ENCODE peak calls at places on chromosomes 5 and 9, in five cellular contexts. W, N, A, G and O are unnamed samples.

GRCh38 chr5:68087866-68088265 is 127.7 kb upstream of the PIK3R1 start:
- DNase-seq in W (no peak), N (no peak), A (no peak), G (no peak), O (no peak)

GRCh38 chr5:34959323-34959722 is 30.0 kb downstream of the DNAJC21 start:
- DNase-seq in W (no peak), N (peak; percentile 75), A (no peak), G (no peak), O (no peak)

GRCh38 chr5:67673618-67674017 is 477.0 kb upstream of the CD180 start:
- DNase-seq in W (no peak), N (no peak), A (no peak), G (no peak), O (no peak)

GRCh38 chr9:81861644-81862043 is 66.6 kb upstream of the SPATA31D4 start:
- DNase-seq in W (no peak), N (peak; percentile 28), A (no peak), G (no peak), O (no peak)

GRCh38 chr9:87434341-87434740 is 63.3 kb upstream of the DAPK1 start:
- DNase-seq in W (no peak), N (no peak), A (no peak), G (no peak), O (no peak)

GRCh38 chr5:93724791-93725190 is 16.6 kb downstream of the POU5F2 start:
- DNase-seq in W (no peak), N (no peak), A (no peak), G (no peak), O (no peak)

GRCh38 chr9:122975196-122975595 is 34.4 kb downstream of the RABGAP1 start:
- DNase-seq in W (no peak), N (no peak), A (no peak), G (no peak), O (no peak)

GRCh38 chr5:124655943-124656459 is 90.4 kb downstream of the ZNF608 start:
- DNase-seq in W (no peak), N (peak; percentile 94), A (no peak), G (no peak), O (peak; percentile 33)

GRCh38 chr9:130755377-130756007 is 61.9 kb downstream of the EXOSC2 start:
- DNase-seq in W (no peak), N (no peak), A (no peak), G (no peak), O (no peak)

GRCh38 chr9:88355166-88355565 is 33.1 kb upstream of the SPIN1 start:
- DNase-seq in W (no peak), N (no peak), A (no peak), G (no peak), O (no peak)

GRCh38 chr9:89865357-89865756 is 260.5 kb downstream of the GADD45G start:
- DNase-seq in W (no peak), N (no peak), A (no peak), G (no peak), O (no peak)

GRCh38 chr5:125607018-125607417 is 816.2 kb upstream of the GRAMD2B start:
- DNase-seq in W (no peak), N (peak; percentile 64), A (no peak), G (no peak), O (peak; percentile 41)

GRCh38 chr9:36258170-36258988 is at the start of gene GNE:
- DNase-seq in W (peak; percentile 95), N (peak; percentile 96), A (peak; percentile 97), G (peak; percentile 93), O (peak; percentile 67)

GRCh38 chr5:87268126-87268969 is 665 bp downstream of the RASA1 start:
- DNase-seq in W (peak; percentile 70), N (peak; percentile 82), A (peak; percentile 80), G (peak; percentile 57), O (peak; percentile 80)

GRCh38 chr9:125513634-125514413 is 193.2 kb downstream of the MAPKAP1 start:
- DNase-seq in W (no peak), N (peak; percentile 86), A (no peak), G (no peak), O (peak; percentile 11)

GRCh38 chr5:122774519-122774860 is 390 bp upstream of the SNX2 start:
- DNase-seq in W (no peak), N (no peak), A (no peak), G (no peak), O (no peak)

GRCh38 chr5:157870837-157871834 is 12.2 kb upstream of the CLINT1 start:
- DNase-seq in W (no peak), N (peak; percentile 71), A (no peak), G (no peak), O (peak; percentile 78)

GRCh38 chr9:70362952-70363351 is 51.5 kb downstream of the KLF9 start:
- DNase-seq in W (no peak), N (no peak), A (no peak), G (no peak), O (no peak)

GRCh38 chr5:77842247-77842646 is 66.1 kb upstream of the TBCA start:
- DNase-seq in W (no peak), N (no peak), A (no peak), G (no peak), O (no peak)

GRCh38 chr5:14062178-14062577 is 81.0 kb upstream of the TRIO start:
- DNase-seq in W (no peak), N (no peak), A (no peak), G (no peak), O (no peak)

GRCh38 chr9:129006328-129007034 is 21.6 kb downstream of the SH3GLB2 start:
- DNase-seq in W (peak; percentile 81), N (peak; percentile 75), A (peak; percentile 74), G (peak; percentile 52), O (peak; percentile 82)

GRCh38 chr9:137199411-137200121 is 975 bp downstream of the TPRN start:
- DNase-seq in W (no peak), N (no peak), A (peak; percentile 58), G (no peak), O (no peak)

GRCh38 chr5:123014689-123015088 is 21.8 kb downstream of the PPIC start:
- DNase-seq in W (no peak), N (no peak), A (no peak), G (no peak), O (no peak)

GRCh38 chr5:56148453-56148971 is 84.6 kb downstream of the ANKRD55 start:
- DNase-seq in W (no peak), N (no peak), A (no peak), G (no peak), O (no peak)

GRCh38 chr5:43037929-43038510 is 2.1 kb downstream of the ANXA2R start:
- DNase-seq in W (no peak), N (peak; percentile 62), A (no peak), G (no peak), O (no peak)

GRCh38 chr5:177077335-177077734 is 9.4 kb upstream of the FGFR4 start:
- DNase-seq in W (no peak), N (no peak), A (no peak), G (no peak), O (no peak)

GRCh38 chr5:142945321-142945720 is 175.1 kb downstream of the ARHGAP26 start:
- DNase-seq in W (no peak), N (no peak), A (no peak), G (no peak), O (no peak)

GRCh38 chr9:80085668-80086067 is 513.9 kb downstream of the TLE4 start:
- DNase-seq in W (no peak), N (no peak), A (no peak), G (no peak), O (no peak)

GRCh38 chr9:76095585-76095984 is 205.1 kb downstream of the PCSK5 start:
- DNase-seq in W (no peak), N (no peak), A (no peak), G (no peak), O (no peak)

GRCh38 chr5:57334475-57334874 is 148.1 kb downstream of the ACTBL2 start:
- DNase-seq in W (no peak), N (no peak), A (no peak), G (no peak), O (no peak)

GRCh38 chr5:170632985-170633234 is 129.1 kb downstream of the KCNIP1 start:
- DNase-seq in W (peak; percentile 92), N (no peak), A (peak; percentile 96), G (peak; percentile 83), O (no peak)

GRCh38 chr9:101029300-101030021 is 934 bp downstream of the PLPPR1 start:
- DNase-seq in W (no peak), N (no peak), A (no peak), G (peak; percentile 36), O (no peak)

GRCh38 chr9:128891354-128892222 is 9.7 kb downstream of the LRRC8A start:
- DNase-seq in W (no peak), N (no peak), A (no peak), G (no peak), O (peak; percentile 60)

DNA sequence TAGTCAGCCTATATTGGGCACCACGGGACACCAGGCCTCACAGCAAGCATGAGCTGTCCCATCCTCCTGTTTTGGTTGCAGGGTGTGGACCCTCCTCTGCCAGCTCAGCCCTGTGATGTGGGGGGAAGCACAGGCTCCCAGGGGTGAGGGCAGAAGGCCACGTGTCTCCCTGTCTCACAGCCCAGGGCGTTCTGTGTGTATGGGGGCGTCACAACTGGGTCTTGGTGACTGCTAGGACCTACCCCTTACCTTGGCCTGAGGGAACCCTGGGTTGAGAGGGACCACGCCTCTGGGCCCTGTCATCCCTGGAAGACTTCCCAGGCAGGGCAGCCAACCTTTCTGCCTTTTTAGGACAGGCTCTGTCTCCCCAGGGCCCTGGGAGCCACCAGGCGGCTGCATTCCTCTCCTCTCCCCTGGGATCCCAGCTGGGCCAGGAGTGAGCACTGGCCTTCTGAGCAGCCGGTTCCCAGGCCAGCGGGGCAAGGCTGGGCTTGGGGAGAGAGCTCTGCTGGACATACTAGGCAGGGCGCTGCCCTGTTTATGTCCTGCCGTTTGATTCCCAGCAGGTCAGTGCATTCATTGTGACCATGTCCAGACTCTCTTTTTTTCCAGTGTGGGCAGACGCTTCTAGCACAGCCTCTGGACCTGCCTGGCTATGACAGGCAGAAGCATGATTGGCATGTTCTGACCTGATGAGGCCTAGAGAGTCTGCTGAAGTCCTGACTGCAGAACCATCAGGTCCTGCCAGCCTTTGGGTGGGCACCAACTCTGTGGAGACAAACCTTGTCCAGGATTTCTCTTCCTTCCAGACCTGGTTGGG is 97.5 kb downstream of the DAB2IP start:
- DNase-seq in W (no peak), N (no peak), A (no peak), G (no peak), O (no peak)
- H3K79me1 ChIP-seq in W (no peaks in the 10 kb centered on the region), N (peaks cover 66% of the 10 kb centered on the region), A (peaks cover 33% of the 10 kb centered on the region), G (peaks cover 38% of the 10 kb centered on the region), O (peaks cover 11% of the 10 kb centered on the region)

GRCh38 chr5:135296900-135297816 is 101.9 kb downstream of the MACROH2A1 start:
- DNase-seq in W (no peak), N (no peak), A (no peak), G (no peak), O (no peak)
- H2BK120ac ChIP-seq in W (no peak overlapping the region), N (no peak overlapping the region), A (no peak overlapping the region), G (no peak overlapping the region), O (no peak overlapping the region)

GRCh38 chr5:138078006-138078643 is 5.7 kb upstream of the WNT8A start:
- DNase-seq in W (no peak), N (no peak), A (no peak), G (no peak), O (no peak)
- H2BK12ac ChIP-seq in W (no peak overlapping the region), N (no peak overlapping the region), A (peak overlapping the region; percentile 46), G (no peak overlapping the region), O (no peak overlapping the region)

GRCh38 chr9:133371261-133371711 is 4.6 kb downstream of the SURF4 start:
- DNase-seq in W (no peak), N (no peak), A (no peak), G (no peak), O (peak; percentile 2)

GRCh38 chr9:133372144-133372543 is 3.7 kb downstream of the SURF4 start:
- DNase-seq in W (no peak), N (no peak), A (no peak), G (no peak), O (no peak)

GRCh38 chr9:133369419-133369818 is 6.4 kb downstream of the SURF4 start:
- DNase-seq in W (no peak), N (no peak), A (no peak), G (no peak), O (no peak)

GRCh38 chr9:133369923-133370322 is 5.9 kb downstream of the SURF4 start:
- DNase-seq in W (no peak), N (no peak), A (no peak), G (no peak), O (no peak)

GRCh38 chr9:133370680-133371079 is 5.2 kb downstream of the SURF4 start:
- DNase-seq in W (no peak), N (no peak), A (no peak), G (no peak), O (no peak)
- H3K79me1 ChIP-seq in W (peaks cover 34% of the 10 kb centered on the region), N (no peaks in the 10 kb centered on the region), A (peaks cover 38% of the 10 kb centered on the region), G (peaks cover 38% of the 10 kb centered on the region), O (peaks cover 10% of the 10 kb centered on the region)